ENCODE peak calls at places on chromosomes 3 and 15, in eight cellular contexts. One of them, this sample, is unnamed.

GRCh38 chr15:94324835-94325767 is 93.7 kb downstream of the MCTP2 start:
- DNase-seq in frontal cortex: no peak
- DNase-seq in stimulated activated CD4-positive, alpha-beta T cell treated with anti-CD3 and anti-CD28 coated beads, Interleukin-2, amount 100 ng/mL, for 4 hours: no peak
- DNase-seq in EL: no peak
- DNase-seq in T-helper 17 cell: no peak
- DNase-seq in RPMI7951: no peak
- DNase-seq in HS-27A: no peak
- DNase-seq in LHCN-M2: no peak
- DNase-seq in this sample: no peak

GRCh38 chr3:66574091-66574490 is 73.3 kb upstream of the LRIG1 start:
- DNase-seq in frontal cortex: no peak
- DNase-seq in stimulated activated CD4-positive, alpha-beta T cell treated with anti-CD3 and anti-CD28 coated beads, Interleukin-2, amount 100 ng/mL, for 4 hours: no peak
- DNase-seq in EL: no peak
- DNase-seq in T-helper 17 cell: no peak
- DNase-seq in RPMI7951: no peak
- DNase-seq in HS-27A: no peak
- DNase-seq in LHCN-M2: no peak
- DNase-seq in this sample: no peak

GRCh38 chr15:77830041-77830440 is 197.3 kb upstream of the LINGO1 start:
- DNase-seq in frontal cortex: no peak
- DNase-seq in stimulated activated CD4-positive, alpha-beta T cell treated with anti-CD3 and anti-CD28 coated beads, Interleukin-2, amount 100 ng/mL, for 4 hours: no peak
- DNase-seq in EL: peak; percentile 54
- DNase-seq in T-helper 17 cell: no peak
- DNase-seq in RPMI7951: peak; percentile 89
- DNase-seq in HS-27A: no peak
- DNase-seq in LHCN-M2: peak; percentile 52
- DNase-seq in this sample: no peak

GRCh38 chr3:42502429-42503250 is at the start of gene VIPR1:
- DNase-seq in frontal cortex: peak; percentile 88
- DNase-seq in stimulated activated CD4-positive, alpha-beta T cell treated with anti-CD3 and anti-CD28 coated beads, Interleukin-2, amount 100 ng/mL, for 4 hours: peak; percentile 89
- DNase-seq in EL: peak; percentile 51
- DNase-seq in T-helper 17 cell: peak; percentile 95
- DNase-seq in RPMI7951: peak; percentile 81
- DNase-seq in HS-27A: no peak
- DNase-seq in LHCN-M2: no peak
- DNase-seq in this sample: peak; percentile 61

GRCh38 chr15:77907824-77908751 is 169.4 kb downstream of the TBC1D2B start:
- DNase-seq in frontal cortex: no peak
- DNase-seq in stimulated activated CD4-positive, alpha-beta T cell treated with anti-CD3 and anti-CD28 coated beads, Interleukin-2, amount 100 ng/mL, for 4 hours: peak; percentile 24
- DNase-seq in EL: peak; percentile 76
- DNase-seq in T-helper 17 cell: no peak
- DNase-seq in RPMI7951: peak; percentile 70
- DNase-seq in HS-27A: peak; percentile 50
- DNase-seq in LHCN-M2: peak; percentile 53
- DNase-seq in this sample: no peak

GRCh38 chr3:136728918-136729317 is 23.3 kb downstream of the STAG1 start:
- DNase-seq in frontal cortex: no peak
- DNase-seq in stimulated activated CD4-positive, alpha-beta T cell treated with anti-CD3 and anti-CD28 coated beads, Interleukin-2, amount 100 ng/mL, for 4 hours: no peak
- DNase-seq in EL: peak; percentile 89
- DNase-seq in T-helper 17 cell: no peak
- DNase-seq in RPMI7951: peak; percentile 80
- DNase-seq in HS-27A: no peak
- DNase-seq in LHCN-M2: peak; percentile 96
- DNase-seq in this sample: no peak

GRCh38 chr3:149495581-149496125 is 21.2 kb downstream of the TM4SF4 start:
- DNase-seq in frontal cortex: no peak
- DNase-seq in stimulated activated CD4-positive, alpha-beta T cell treated with anti-CD3 and anti-CD28 coated beads, Interleukin-2, amount 100 ng/mL, for 4 hours: no peak
- DNase-seq in EL: no peak
- DNase-seq in T-helper 17 cell: no peak
- DNase-seq in RPMI7951: no peak
- DNase-seq in HS-27A: no peak
- DNase-seq in LHCN-M2: no peak
- DNase-seq in this sample: no peak

GRCh38 chr3:23035927-23036640 is 167.0 kb upstream of the UBE2E2 start:
- DNase-seq in frontal cortex: no peak
- DNase-seq in stimulated activated CD4-positive, alpha-beta T cell treated with anti-CD3 and anti-CD28 coated beads, Interleukin-2, amount 100 ng/mL, for 4 hours: no peak
- DNase-seq in EL: no peak
- DNase-seq in T-helper 17 cell: no peak
- DNase-seq in RPMI7951: no peak
- DNase-seq in HS-27A: no peak
- DNase-seq in LHCN-M2: no peak
- DNase-seq in this sample: no peak

GRCh38 chr3:84440306-84440705 is 518.5 kb upstream of the CADM2 start:
- DNase-seq in frontal cortex: no peak
- DNase-seq in stimulated activated CD4-positive, alpha-beta T cell treated with anti-CD3 and anti-CD28 coated beads, Interleukin-2, amount 100 ng/mL, for 4 hours: no peak
- DNase-seq in EL: no peak
- DNase-seq in T-helper 17 cell: no peak
- DNase-seq in RPMI7951: no peak
- DNase-seq in HS-27A: no peak
- DNase-seq in LHCN-M2: no peak
- DNase-seq in this sample: no peak

GRCh38 chr15:70054884-70055387 is 42.8 kb downstream of the TLE3 start:
- DNase-seq in frontal cortex: no peak
- DNase-seq in stimulated activated CD4-positive, alpha-beta T cell treated with anti-CD3 and anti-CD28 coated beads, Interleukin-2, amount 100 ng/mL, for 4 hours: no peak
- DNase-seq in EL: no peak
- DNase-seq in T-helper 17 cell: no peak
- DNase-seq in RPMI7951: no peak
- DNase-seq in HS-27A: no peak
- DNase-seq in LHCN-M2: no peak
- DNase-seq in this sample: no peak

GRCh38 chr3:71753716-71754609 is at the start of gene GPR27:
- DNase-seq in frontal cortex: peak; percentile 42
- DNase-seq in stimulated activated CD4-positive, alpha-beta T cell treated with anti-CD3 and anti-CD28 coated beads, Interleukin-2, amount 100 ng/mL, for 4 hours: no peak
- DNase-seq in EL: peak; percentile 16
- DNase-seq in T-helper 17 cell: no peak
- DNase-seq in RPMI7951: peak; percentile 13
- DNase-seq in HS-27A: no peak
- DNase-seq in LHCN-M2: no peak
- DNase-seq in this sample: no peak

GRCh38 chr3:77329161-77329560 is 289.3 kb downstream of the ROBO2 start:
- DNase-seq in frontal cortex: no peak
- DNase-seq in stimulated activated CD4-positive, alpha-beta T cell treated with anti-CD3 and anti-CD28 coated beads, Interleukin-2, amount 100 ng/mL, for 4 hours: no peak
- DNase-seq in EL: no peak
- DNase-seq in T-helper 17 cell: no peak
- DNase-seq in RPMI7951: no peak
- DNase-seq in HS-27A: no peak
- DNase-seq in LHCN-M2: no peak
- DNase-seq in this sample: no peak

GRCh38 chr15:60395276-60396011 is 2.3 kb downstream of the ANXA2 start:
- DNase-seq in frontal cortex: no peak
- DNase-seq in stimulated activated CD4-positive, alpha-beta T cell treated with anti-CD3 and anti-CD28 coated beads, Interleukin-2, amount 100 ng/mL, for 4 hours: no peak
- DNase-seq in EL: peak; percentile 41
- DNase-seq in T-helper 17 cell: no peak
- DNase-seq in RPMI7951: no peak
- DNase-seq in HS-27A: no peak
- DNase-seq in LHCN-M2: peak; percentile 53
- DNase-seq in this sample: no peak

GRCh38 chr15:75104804-75105557 is 81.6 kb downstream of the PPCDC start:
- DNase-seq in frontal cortex: no peak
- DNase-seq in stimulated activated CD4-positive, alpha-beta T cell treated with anti-CD3 and anti-CD28 coated beads, Interleukin-2, amount 100 ng/mL, for 4 hours: peak; percentile 7
- DNase-seq in EL: peak; percentile 94
- DNase-seq in T-helper 17 cell: no peak
- DNase-seq in RPMI7951: peak; percentile 99
- DNase-seq in HS-27A: peak; percentile 48
- DNase-seq in LHCN-M2: peak; percentile 96
- DNase-seq in this sample: no peak

GRCh38 chr3:72334681-72335457 is 513.4 kb downstream of the SHQ1 start:
- DNase-seq in frontal cortex: peak; percentile 44
- DNase-seq in stimulated activated CD4-positive, alpha-beta T cell treated with anti-CD3 and anti-CD28 coated beads, Interleukin-2, amount 100 ng/mL, for 4 hours: no peak
- DNase-seq in EL: no peak
- DNase-seq in T-helper 17 cell: no peak
- DNase-seq in RPMI7951: peak; percentile 76
- DNase-seq in HS-27A: no peak
- DNase-seq in LHCN-M2: no peak
- DNase-seq in this sample: peak; percentile 79

GRCh38 chr3:42257007-42257406 is 9.0 kb downstream of the CCK start:
- DNase-seq in frontal cortex: no peak
- DNase-seq in stimulated activated CD4-positive, alpha-beta T cell treated with anti-CD3 and anti-CD28 coated beads, Interleukin-2, amount 100 ng/mL, for 4 hours: no peak
- DNase-seq in EL: no peak
- DNase-seq in T-helper 17 cell: no peak
- DNase-seq in RPMI7951: peak; percentile 32
- DNase-seq in HS-27A: no peak
- DNase-seq in LHCN-M2: no peak
- DNase-seq in this sample: no peak

GRCh38 chr3:43031490-43032216 is 52.5 kb downstream of the GASK1A start:
- DNase-seq in frontal cortex: no peak
- DNase-seq in stimulated activated CD4-positive, alpha-beta T cell treated with anti-CD3 and anti-CD28 coated beads, Interleukin-2, amount 100 ng/mL, for 4 hours: no peak
- DNase-seq in EL: peak; percentile 4
- DNase-seq in T-helper 17 cell: no peak
- DNase-seq in RPMI7951: peak; percentile 20
- DNase-seq in HS-27A: no peak
- DNase-seq in LHCN-M2: no peak
- DNase-seq in this sample: no peak

GRCh38 chr3:43528498-43529099 is 93.2 kb downstream of the ANO10 start:
- DNase-seq in frontal cortex: no peak
- DNase-seq in stimulated activated CD4-positive, alpha-beta T cell treated with anti-CD3 and anti-CD28 coated beads, Interleukin-2, amount 100 ng/mL, for 4 hours: no peak
- DNase-seq in EL: no peak
- DNase-seq in T-helper 17 cell: no peak
- DNase-seq in RPMI7951: no peak
- DNase-seq in HS-27A: no peak
- DNase-seq in LHCN-M2: no peak
- DNase-seq in this sample: no peak